ENCODE peak calls at places on chromosomes 5 and 9, in five cellular contexts. V is NCI-H510A treated with DMSO at 0.1 percent for 48 hours; Y is WERI-Rb-1; I is EH; D is stimulated activated CD8-positive, alpha-beta memory T cell treated with anti-CD3 and anti-CD28 coated beads, Interleukin-15, amount 100 ng/mL, for 24 hours. Q is an unnamed sample.

GRCh38 chr9:124077915-124078572 is 66.5 kb downstream of the LHX2 start:
- DNase-seq in I (peak; percentile 60), Y (no peak), V (no peak), D (no peak), Q (peak; percentile 14)

GRCh38 chr9:133577463-133578112 is 31.6 kb downstream of the FAM163B start:
- DNase-seq in D (no peak), V (no peak), Y (no peak), I (no peak), Q (no peak)

GRCh38 chr9:101434990-101435389 is 584 bp downstream of the ALDOB start:
- DNase-seq in D (no peak), I (no peak), Y (no peak), V (no peak), Q (no peak)

GRCh38 chr5:141485305-141486055 is 650 bp downstream of the PCDHGC4 start:
- DNase-seq in Y (no peak), V (no peak), I (no peak), D (no peak), Q (no peak)

GRCh38 chr9:114515528-114515927 is 10.3 kb upstream of the WHRN start:
- DNase-seq in Y (no peak), V (no peak), D (no peak), I (no peak), Q (no peak)

GRCh38 chr9:105333811-105334210 is 89.4 kb downstream of the SLC44A1 start:
- DNase-seq in D (no peak), Y (no peak), V (no peak), I (no peak), Q (peak; percentile 30)

GRCh38 chr5:74272019-74272775 is 368.3 kb downstream of the ENC1 start:
- DNase-seq in V (no peak), I (peak; percentile 90), Y (no peak), D (no peak), Q (peak; percentile 10)

GRCh38 chr5:6948562-6948961 is 235.3 kb downstream of the TENT4A start:
- DNase-seq in Y (no peak), D (no peak), I (no peak), V (no peak), Q (no peak)

GRCh38 chr5:32760091-32760509 is 49.0 kb downstream of the NPR3 start:
- DNase-seq in D (no peak), I (peak; percentile 92), Y (no peak), V (no peak), Q (peak; percentile 97)

GRCh38 chr5:124996764-124997077 is 250.3 kb upstream of the ZNF608 start:
- DNase-seq in D (no peak), I (peak; percentile 71), Y (no peak), V (no peak), Q (peak; percentile 63)

GRCh38 chr5:116137544-116138378 is 52.9 kb downstream of the COMMD10 start:
- DNase-seq in Y (no peak), D (no peak), I (peak; percentile 54), V (peak; percentile 9), Q (peak; percentile 42)

GRCh38 chr9:88932766-88933165 is 58.5 kb upstream of the S1PR3 start:
- DNase-seq in I (no peak), V (no peak), Y (no peak), D (no peak), Q (no peak)

GRCh38 chr9:72428329-72428728 is 63.3 kb upstream of the ZFAND5 start:
- DNase-seq in I (peak; percentile 96), Y (no peak), V (no peak), D (no peak), Q (peak; percentile 13)

GRCh38 chr9:2767800-2768199 is 50.5 kb downstream of the KCNV2 start:
- DNase-seq in V (no peak), Y (no peak), I (peak; percentile 52), D (no peak), Q (no peak)

GRCh38 chr5:132254321-132254977 is 3.0 kb upstream of the PDLIM4 start:
- DNase-seq in I (no peak), V (no peak), Y (peak; percentile 2), D (no peak), Q (peak; percentile 44)

GRCh38 chr5:39501403-39501802 is 76.6 kb upstream of the DAB2 start:
- DNase-seq in D (no peak), V (no peak), I (peak; percentile 92), Y (no peak), Q (peak; percentile 79)

GRCh38 chr5:6915574-6915973 is 202.3 kb downstream of the TENT4A start:
- DNase-seq in D (no peak), Y (no peak), I (no peak), V (no peak), Q (no peak)

GRCh38 chr5:53303105-53303504 is 177.3 kb upstream of the FST start:
- DNase-seq in V (no peak), Y (no peak), D (no peak), I (peak; percentile 68), Q (peak; percentile 24)

GRCh38 chr5:179271301-179271650 is 74.0 kb downstream of the ADAMTS2 start:
- DNase-seq in I (no peak), V (no peak), Y (no peak), D (no peak), Q (no peak)

GRCh38 chr9:33852216-33852826 is 35.4 kb downstream of the UBE2R2 start:
- DNase-seq in D (no peak), I (peak; percentile 63), Y (peak; percentile 52), V (peak; percentile 10), Q (peak; percentile 41)

GRCh38 chr5:34833090-34833489 is 5.9 kb upstream of the TTC23L start:
- DNase-seq in I (no peak), D (no peak), Y (no peak), V (no peak), Q (no peak)

GRCh38 chr5:34474573-34475021 is 181.5 kb upstream of the RAI14 start:
- DNase-seq in D (no peak), V (peak; percentile 94), I (peak; percentile 72), Y (peak; percentile 18), Q (peak; percentile 62)

GRCh38 chr5:124580925-124581821 is 165.3 kb downstream of the ZNF608 start:
- DNase-seq in I (no peak), V (no peak), Y (no peak), D (no peak), Q (no peak)

GRCh38 chr9:132505961-132506691 is 76.3 kb upstream of the BARHL1 start:
- DNase-seq in D (no peak), I (peak; percentile 6), V (peak; percentile 52), Y (no peak), Q (no peak)

GRCh38 chr5:138105709-138106108 is 21.9 kb downstream of the WNT8A start:
- DNase-seq in Y (no peak), V (no peak), I (no peak), D (no peak), Q (no peak)

GRCh38 chr5:157266286-157267007 is 524 bp downstream of the CYFIP2 start:
- DNase-seq in V (peak; percentile 12), I (no peak), Y (peak; percentile 52), D (no peak), Q (no peak)

GRCh38 chr5:122492675-122493074 is 180.6 kb downstream of the SNCAIP start:
- DNase-seq in Y (no peak), I (peak; percentile 9), V (no peak), D (no peak), Q (no peak)

GRCh38 chr9:90307177-90307833 is 335.3 kb downstream of the DIRAS2 start:
- DNase-seq in I (no peak), V (no peak), D (no peak), Y (no peak), Q (no peak)

GRCh38 chr5:58958701-58959100 is 375.8 kb downstream of the RAB3C start:
- DNase-seq in V (peak; percentile 4), D (no peak), I (no peak), Y (no peak), Q (no peak)

GRCh38 chr5:1251678-1252580 is 26.7 kb downstream of the SLC6A18 start:
- DNase-seq in V (no peak), I (no peak), Y (peak; percentile 92), D (no peak), Q (no peak)